ENCODE peak calls at places on chromosomes 5 and 9, in seven cellular contexts. V is AG04450, N is A673, G is heart left ventricle, D is psoas muscle, H is astrocyte, O is breast epithelium. Q is an unnamed sample.

GRCh38 chr5:13910227-13910626 is 34.3 kb downstream of the DNAH5 start:
- DNase-seq in V (no peak), N (no peak), G (no peak), D (no peak), H (no peak), O (no peak), Q (no peak)

GRCh38 chr5:167271061-167271460 is 1020.4 kb upstream of the WWC1 start:
- DNase-seq in V (no peak), N (no peak), G (no peak), D (no peak), H (no peak), O (no peak), Q (no peak)

GRCh38 chr9:91483189-91483691 is 59.6 kb upstream of the NFIL3 start:
- DNase-seq in V (no peak), N (no peak), G (peak), D (no peak), H (peak), O (no peak), Q (no peak)

GRCh38 chr5:50947892-50948683 is 281.7 kb downstream of the PARP8 start:
- DNase-seq in V (no peak), N (peak), G (no peak), D (no peak), H (no peak), O (no peak), Q (no peak)

GRCh38 chr5:41095324-41096101 is 24.4 kb upstream of the MROH2B start:
- DNase-seq in V (no peak), N (no peak), G (no peak), D (no peak), H (no peak), O (no peak), Q (no peak)

GRCh38 chr9:115069771-115070170 is 48.2 kb downstream of the TNC start:
- DNase-seq in V (no peak), N (no peak), G (no peak), D (no peak), H (no peak), O (no peak), Q (no peak)

GRCh38 chr9:118961857-118962256 is 407.4 kb downstream of the BRINP1 start:
- DNase-seq in V (no peak), N (no peak), G (no peak), D (no peak), H (peak), O (no peak), Q (no peak)

GRCh38 chr5:119290161-119290569 is 65.7 kb upstream of the TNFAIP8 start:
- DNase-seq in V (no peak), N (no peak), G (no peak), D (no peak), H (peak), O (no peak), Q (no peak)

GRCh38 chr9:71524446-71524845 is 243.9 kb downstream of the CEMIP2 start:
- DNase-seq in V (no peak), N (no peak), G (no peak), D (no peak), H (no peak), O (no peak), Q (no peak)

GRCh38 chr5:37720550-37720952 is 119.3 kb downstream of the GDNF start:
- DNase-seq in V (no peak), N (no peak), G (no peak), D (no peak), H (peak), O (no peak), Q (no peak)

GRCh38 chr9:82057805-82058204 is 69.2 kb downstream of the SPATA31D1 start:
- DNase-seq in V (no peak), N (no peak), G (no peak), D (no peak), H (no peak), O (no peak), Q (no peak)
- H3K27ac ChIP-seq in V (no peak), N (no peak), G (no peak), D (no peak), H (no peak), O (no peak), Q (no peak)

GRCh38 chr5:7018144-7018543 is 304.9 kb downstream of the TENT4A start:
- DNase-seq in V (no peak), N (no peak), G (no peak), D (no peak), H (no peak), O (no peak), Q (no peak)

GRCh38 chr5:7018601-7019000 is 305.4 kb downstream of the TENT4A start:
- DNase-seq in V (no peak), N (no peak), G (no peak), D (no peak), H (no peak), O (no peak), Q (no peak)

GRCh38 chr5:7017004-7017770 is 304.0 kb downstream of the TENT4A start:
- DNase-seq in V (no peak), N (no peak), G (no peak), D (no peak), H (no peak), O (no peak), Q (no peak)

GRCh38 chr5:7012057-7012456 is 298.8 kb downstream of the TENT4A start:
- DNase-seq in V (no peak), N (no peak), G (no peak), D (no peak), H (no peak), O (no peak), Q (no peak)

GRCh38 chr5:7015586-7016256 is 302.5 kb downstream of the TENT4A start:
- DNase-seq in V (no peak), N (peak), G (no peak), D (no peak), H (no peak), O (no peak), Q (no peak)
- TF ChIP-seq CTCF in V (no peak), N (peak), G (no peak), D (no peak), H (no peak), O (no peak), Q (no peak)

GRCh38 chr5:139575751-139576150 is 14.6 kb downstream of the UBE2D2 start:
- DNase-seq in V (no peak), N (no peak), G (no peak), D (no peak), H (no peak), O (no peak), Q (no peak)
- H3K4me3 ChIP-seq in V (no peak), N (no peak), G (no peak), D (no peak), H (no peak), O (no peak), Q (no peak)

DNA sequence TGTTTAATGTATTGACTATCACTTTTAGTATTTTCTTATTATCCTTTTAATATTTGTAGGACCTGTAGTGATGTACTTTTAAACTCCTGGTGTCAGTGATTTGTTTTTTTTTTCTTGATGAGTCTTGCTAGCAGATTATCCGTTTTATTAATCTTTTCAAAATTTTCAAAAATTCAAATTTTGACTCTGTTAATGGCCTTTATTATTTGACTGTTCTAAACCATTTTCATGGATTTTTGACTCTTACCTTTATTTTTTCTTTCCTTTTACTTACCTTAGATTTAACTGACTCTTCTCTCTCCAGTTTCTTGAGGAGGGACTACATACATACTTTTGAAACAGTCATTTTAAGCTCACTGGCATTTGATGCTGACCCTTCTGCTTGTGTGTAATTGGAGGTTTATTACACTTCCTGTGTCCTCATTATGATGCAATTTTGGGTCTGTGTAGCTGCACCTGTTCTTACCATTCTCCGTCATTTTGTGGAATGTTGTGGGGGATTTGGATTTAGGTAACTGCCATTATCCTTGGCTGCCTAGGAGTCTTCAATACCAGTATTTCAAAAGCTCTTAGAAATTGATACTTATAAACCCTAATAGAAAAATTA is 32.0 kb upstream of the EXOC3 start:
- DNase-seq in V (no peak), N (no peak), G (no peak), D (no peak), H (no peak), O (no peak), Q (no peak)
- H3K27ac ChIP-seq in V (no peak), N (no peak), G (no peak), D (no peak), H (no peak), O (no peak), Q (no peak)

DNA sequence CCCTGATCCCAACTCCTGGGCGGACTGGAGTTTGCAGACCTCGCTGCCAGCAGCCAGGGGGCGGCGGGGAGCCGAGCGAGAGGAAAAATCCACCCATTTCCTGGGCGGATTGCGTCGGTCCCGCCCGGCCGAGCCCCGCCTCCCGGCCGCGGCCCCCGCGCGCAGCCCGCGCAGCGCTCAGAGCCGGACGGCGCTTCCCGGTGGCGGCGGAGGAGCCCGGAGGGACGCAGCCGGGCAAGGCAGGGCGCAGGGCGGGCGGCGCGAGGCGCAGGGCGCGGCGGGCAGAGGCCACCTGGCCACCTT is at the start of gene OLFM1:
- DNase-seq in V (no peak), N (peak), G (peak), D (peak), H (peak), O (peak), Q (peak)
- TF ChIP-seq CTCF in V (peak), N (peak), G (peak), D (peak), H (no peak), O (no peak), Q (peak)